ENCODE peak calls at places on chromosome 5, in five cellular contexts. One of them, this sample, is unnamed.

GRCh38 chr5:157607371-157608161 is 32.0 kb upstream of the ADAM19 start:
- DNase-seq in colonic mucosa: no peak
- DNase-seq in MCF 10A: peak; percentile 85
- DNase-seq in non-pigmented ciliary epithelial cell: peak; percentile 60
- DNase-seq in AML-193: peak; percentile 2
- DNase-seq in this sample: no peak

GRCh38 chr5:78288246-78288645 is 6.3 kb downstream of the AP3B1 start:
- DNase-seq in colonic mucosa: no peak
- DNase-seq in AML-193: no peak
- DNase-seq in non-pigmented ciliary epithelial cell: no peak
- DNase-seq in MCF 10A: no peak
- DNase-seq in this sample: no peak

GRCh38 chr5:50623666-50624065 is 42.8 kb upstream of the PARP8 start:
- DNase-seq in colonic mucosa: no peak
- DNase-seq in non-pigmented ciliary epithelial cell: no peak
- DNase-seq in MCF 10A: peak; percentile 45
- DNase-seq in AML-193: no peak
- DNase-seq in this sample: no peak

GRCh38 chr5:126433708-126434107 is 10.5 kb downstream of the GRAMD2B start:
- DNase-seq in AML-193: no peak
- DNase-seq in colonic mucosa: no peak
- DNase-seq in MCF 10A: no peak
- DNase-seq in non-pigmented ciliary epithelial cell: no peak
- DNase-seq in this sample: no peak

GRCh38 chr5:96177303-96177869 is 215.7 kb upstream of the ELL2 start:
- DNase-seq in non-pigmented ciliary epithelial cell: peak; percentile 74
- DNase-seq in MCF 10A: peak; percentile 15
- DNase-seq in AML-193: no peak
- DNase-seq in colonic mucosa: no peak
- DNase-seq in this sample: no peak

GRCh38 chr5:96978812-96979449 is 43.1 kb downstream of the LNPEP start:
- DNase-seq in colonic mucosa: no peak
- DNase-seq in AML-193: no peak
- DNase-seq in MCF 10A: no peak
- DNase-seq in non-pigmented ciliary epithelial cell: no peak
- DNase-seq in this sample: no peak

GRCh38 chr5:148978370-148979103 is 84.3 kb downstream of the SH3TC2 start:
- DNase-seq in colonic mucosa: no peak
- DNase-seq in MCF 10A: peak; percentile 85
- DNase-seq in non-pigmented ciliary epithelial cell: no peak
- DNase-seq in AML-193: no peak
- DNase-seq in this sample: no peak

GRCh38 chr5:174571662-174572397 is 152.6 kb upstream of the MSX2 start:
- DNase-seq in non-pigmented ciliary epithelial cell: peak; percentile 82
- DNase-seq in MCF 10A: peak; percentile 99
- DNase-seq in colonic mucosa: peak; percentile 50
- DNase-seq in AML-193: no peak
- DNase-seq in this sample: no peak

GRCh38 chr5:473344-474192 is 30.6 kb downstream of the EXOC3 start:
- DNase-seq in MCF 10A: peak; percentile 32
- DNase-seq in non-pigmented ciliary epithelial cell: no peak
- DNase-seq in AML-193: no peak
- DNase-seq in colonic mucosa: peak; percentile 32
- DNase-seq in this sample: no peak

GRCh38 chr5:14380712-14381111 is 200.9 kb upstream of the OTULINL start:
- DNase-seq in colonic mucosa: no peak
- DNase-seq in AML-193: no peak
- DNase-seq in MCF 10A: no peak
- DNase-seq in non-pigmented ciliary epithelial cell: no peak
- DNase-seq in this sample: no peak

GRCh38 chr5:107570805-107571531 is 99.8 kb downstream of the EFNA5 start:
- DNase-seq in AML-193: no peak
- DNase-seq in MCF 10A: peak; percentile 67
- DNase-seq in non-pigmented ciliary epithelial cell: no peak
- DNase-seq in colonic mucosa: peak; percentile 61
- DNase-seq in this sample: no peak

GRCh38 chr5:161089569-161089968 is 237.6 kb upstream of the ATP10B start:
- DNase-seq in non-pigmented ciliary epithelial cell: no peak
- DNase-seq in AML-193: no peak
- DNase-seq in MCF 10A: no peak
- DNase-seq in colonic mucosa: no peak
- DNase-seq in this sample: no peak

GRCh38 chr5:135829681-135830383 is 4.6 kb upstream of the SLC25A48 start:
- DNase-seq in colonic mucosa: peak; percentile 79
- DNase-seq in AML-193: peak; percentile 44
- DNase-seq in non-pigmented ciliary epithelial cell: no peak
- DNase-seq in MCF 10A: peak; percentile 83
- DNase-seq in this sample: peak; percentile 15

GRCh38 chr5:113166710-113167366 is 190.2 kb downstream of the DCP2 start:
- DNase-seq in non-pigmented ciliary epithelial cell: peak; percentile 85
- DNase-seq in MCF 10A: peak; percentile 94
- DNase-seq in AML-193: no peak
- DNase-seq in colonic mucosa: no peak
- DNase-seq in this sample: peak; percentile 1

GRCh38 chr5:137142371-137143243 is 356.5 kb downstream of the SPOCK1 start:
- DNase-seq in colonic mucosa: no peak
- DNase-seq in MCF 10A: peak; percentile 87
- DNase-seq in non-pigmented ciliary epithelial cell: peak; percentile 82
- DNase-seq in AML-193: no peak
- DNase-seq in this sample: peak; percentile 51

GRCh38 chr5:155050384-155051019 is 36.9 kb downstream of the KIF4B start:
- DNase-seq in colonic mucosa: no peak
- DNase-seq in non-pigmented ciliary epithelial cell: no peak
- DNase-seq in AML-193: no peak
- DNase-seq in MCF 10A: no peak
- DNase-seq in this sample: no peak

GRCh38 chr5:33850100-33850594 is 41.6 kb downstream of the ADAMTS12 start:
- DNase-seq in MCF 10A: peak; percentile 45
- DNase-seq in AML-193: no peak
- DNase-seq in colonic mucosa: no peak
- DNase-seq in non-pigmented ciliary epithelial cell: peak; percentile 70
- DNase-seq in this sample: no peak

GRCh38 chr5:78718185-78718584 is 69.6 kb upstream of the LHFPL2 start:
- DNase-seq in MCF 10A: no peak
- DNase-seq in AML-193: no peak
- DNase-seq in non-pigmented ciliary epithelial cell: no peak
- DNase-seq in colonic mucosa: no peak
- DNase-seq in this sample: no peak

GRCh38 chr5:132334812-132335211 is 34.7 kb upstream of the SLC22A5 start:
- DNase-seq in AML-193: no peak
- DNase-seq in non-pigmented ciliary epithelial cell: no peak
- DNase-seq in colonic mucosa: no peak
- DNase-seq in MCF 10A: peak; percentile 45
- DNase-seq in this sample: no peak

GRCh38 chr5:93583799-93584530 is 943 bp downstream of the NR2F1 start:
- DNase-seq in non-pigmented ciliary epithelial cell: no peak
- DNase-seq in MCF 10A: peak; percentile 45
- DNase-seq in colonic mucosa: no peak
- DNase-seq in AML-193: no peak
- DNase-seq in this sample: no peak

GRCh38 chr5:102799017-102799416 is 43.9 kb downstream of the PAM start:
- DNase-seq in AML-193: no peak
- DNase-seq in MCF 10A: peak; percentile 74
- DNase-seq in colonic mucosa: no peak
- DNase-seq in non-pigmented ciliary epithelial cell: no peak
- DNase-seq in this sample: no peak

GRCh38 chr5:111310713-111311620 is 86.8 kb downstream of the CAMK4 start:
- DNase-seq in MCF 10A: no peak
- DNase-seq in colonic mucosa: no peak
- DNase-seq in non-pigmented ciliary epithelial cell: no peak
- DNase-seq in AML-193: no peak
- DNase-seq in this sample: no peak

GRCh38 chr5:5683174-5683573 is 260.7 kb downstream of the ICE1 start:
- DNase-seq in MCF 10A: no peak
- DNase-seq in colonic mucosa: no peak
- DNase-seq in AML-193: no peak
- DNase-seq in non-pigmented ciliary epithelial cell: no peak
- DNase-seq in this sample: no peak

GRCh38 chr5:73496984-73497457 is 1.2 kb upstream of the BTF3 start:
- DNase-seq in colonic mucosa: no peak
- DNase-seq in AML-193: peak; percentile 69
- DNase-seq in non-pigmented ciliary epithelial cell: peak; percentile 18
- DNase-seq in MCF 10A: peak; percentile 77
- DNase-seq in this sample: peak; percentile 48

This sample was measured in HS-27A.